ENCODE peak calls at places on chromosomes 7 and 10, in four cellular contexts. D, R, G and K are unnamed samples. For H3K4me1 and H3K36me3, the result is how much of the 10 kb centered on the place peaks cover.

GRCh38 chr7:45982132-45982531 is 61.1 kb upstream of the IGFBP3 start:
- DNase-seq in D (no peak), R (no peak), G (no peak), K (no peak)

GRCh38 chr10:68550747-68551411 is 9.3 kb upstream of the TET1 start:
- DNase-seq in D (peak), R (no peak), G (no peak), K (peak)

GRCh38 chr10:11145498-11145855 is 127.8 kb downstream of the CELF2 start:
- DNase-seq in D (no peak), R (no peak), G (peak), K (peak)

GRCh38 chr7:44162179-44162578 is 21.0 kb upstream of the MYL7 start:
- DNase-seq in D (no peak), R (no peak), G (no peak), K (no peak)

GRCh38 chr10:79185067-79185774 is 116.5 kb downstream of the ZMIZ1 start:
- DNase-seq in D (peak), R (no peak), G (no peak), K (no peak)

GRCh38 chr7:106916689-106917088 is 51.6 kb downstream of the PIK3CG start:
- DNase-seq in D (no peak), R (no peak), G (no peak), K (no peak)

GRCh38 chr7:17369686-17370426 is 71.4 kb downstream of the AHR start:
- DNase-seq in D (peak), R (no peak), G (no peak), K (no peak)

GRCh38 chr10:99966306-99966705 is 43.4 kb downstream of the DNMBP start:
- DNase-seq in D (no peak), R (no peak), G (no peak), K (no peak)

GRCh38 chr7:100483101-100483727 is 513 bp upstream of the NYAP1 start:
- DNase-seq in D (peak), R (peak), G (peak), K (peak)

GRCh38 chr10:75210193-75211006 is at the start of gene VDAC2:
- DNase-seq in D (peak), R (peak), G (peak), K (peak)

GRCh38 chr10:101042667-101043355 is 11.8 kb downstream of the SFXN3 start:
- DNase-seq in D (peak), R (peak), G (peak), K (peak)

GRCh38 chr10:28400176-28400575 is 97.3 kb upstream of the MPP7 start:
- DNase-seq in D (no peak), R (no peak), G (no peak), K (no peak)

GRCh38 chr7:103317009-103317408 is 19.8 kb downstream of the PMPCB start:
- DNase-seq in D (no peak), R (no peak), G (no peak), K (no peak)

GRCh38 chr10:16717617-16718395 is 99.4 kb downstream of the RSU1 start:
- DNase-seq in D (no peak), R (no peak), G (no peak), K (no peak)

GRCh38 chr7:53060066-53060465 is 24.6 kb downstream of the POM121L12 start:
- DNase-seq in D (no peak), R (no peak), G (no peak), K (no peak)

GRCh38 chr7:102432476-102433318 is 678 bp upstream of the ORAI2 start:
- DNase-seq in D (no peak), R (no peak), G (no peak), K (no peak)

GRCh38 chr7:35185908-35186731 is 67.8 kb downstream of the TBX20 start:
- DNase-seq in D (no peak), R (no peak), G (peak), K (no peak)

GRCh38 chr10:124557648-124558338 is 96.2 kb downstream of the LHPP start:
- DNase-seq in D (no peak), R (no peak), G (peak), K (no peak)

GRCh38 chr7:101707587-101707986 is 78.5 kb upstream of the MYL10 start:
- DNase-seq in D (no peak), R (no peak), G (no peak), K (no peak)

GRCh38 chr10:21495002-21495685 is 30.3 kb downstream of the SKIDA1 start:
- DNase-seq in D (peak), R (no peak), G (no peak), K (no peak)

GRCh38 chr7:33412336-33412735 is 283.0 kb downstream of the BBS9 start:
- DNase-seq in D (no peak), R (no peak), G (no peak), K (no peak)

GRCh38 chr7:22990588-22990949 is 23.4 kb downstream of the HYCC1 start:
- DNase-seq in D (no peak), R (no peak), G (no peak), K (no peak)

GRCh38 chr7:105664816-105665525 is 83.7 kb upstream of the EFCAB10 start:
- DNase-seq in D (peak), R (no peak), G (no peak), K (no peak)

GRCh38 chr10:124124123-124124768 is 30.8 kb upstream of the CHST15 start:
- DNase-seq in D (no peak), R (no peak), G (no peak), K (no peak)

GRCh38 chr7:16711730-16712129 is 41.8 kb upstream of the TSPAN13 start:
- DNase-seq in D (no peak), R (no peak), G (no peak), K (no peak)

GRCh38 chr7:1064581-1064980 is 20.2 kb downstream of the GPR146 start:
- DNase-seq in D (no peak), R (no peak), G (no peak), K (no peak)

GRCh38 chr7:1063361-1063760 is 19.0 kb downstream of the GPR146 start:
- DNase-seq in D (no peak), R (no peak), G (no peak), K (no peak)

GRCh38 chr7:1061180-1061579 is 16.8 kb downstream of the GPR146 start:
- DNase-seq in D (no peak), R (no peak), G (no peak), K (no peak)

GRCh38 chr7:1060315-1061080 is 16.2 kb downstream of the GPR146 start:
- DNase-seq in D (no peak), R (no peak), G (peak), K (no peak)

GRCh38 chr7:1062296-1063294 is 18.2 kb downstream of the GPR146 start:
- DNase-seq in D (no peak), R (no peak), G (no peak), K (no peak)
- H3K4me1 ChIP-seq in D (under half), R (under half), G (under half), K (under half)

GRCh38 chr7:128889121-128889520 is 21.4 kb downstream of the KCP start:
- DNase-seq in D (no peak), R (no peak), G (no peak), K (peak)

GRCh38 chr7:128891942-128892269 is 18.6 kb downstream of the KCP start:
- DNase-seq in D (no peak), R (no peak), G (no peak), K (no peak)

GRCh38 chr7:128888756-128889095 is 21.8 kb downstream of the KCP start:
- DNase-seq in D (no peak), R (no peak), G (no peak), K (no peak)

GRCh38 chr7:128891110-128891941 is 19.2 kb downstream of the KCP start:
- DNase-seq in D (no peak), R (no peak), G (no peak), K (peak)

DNA sequence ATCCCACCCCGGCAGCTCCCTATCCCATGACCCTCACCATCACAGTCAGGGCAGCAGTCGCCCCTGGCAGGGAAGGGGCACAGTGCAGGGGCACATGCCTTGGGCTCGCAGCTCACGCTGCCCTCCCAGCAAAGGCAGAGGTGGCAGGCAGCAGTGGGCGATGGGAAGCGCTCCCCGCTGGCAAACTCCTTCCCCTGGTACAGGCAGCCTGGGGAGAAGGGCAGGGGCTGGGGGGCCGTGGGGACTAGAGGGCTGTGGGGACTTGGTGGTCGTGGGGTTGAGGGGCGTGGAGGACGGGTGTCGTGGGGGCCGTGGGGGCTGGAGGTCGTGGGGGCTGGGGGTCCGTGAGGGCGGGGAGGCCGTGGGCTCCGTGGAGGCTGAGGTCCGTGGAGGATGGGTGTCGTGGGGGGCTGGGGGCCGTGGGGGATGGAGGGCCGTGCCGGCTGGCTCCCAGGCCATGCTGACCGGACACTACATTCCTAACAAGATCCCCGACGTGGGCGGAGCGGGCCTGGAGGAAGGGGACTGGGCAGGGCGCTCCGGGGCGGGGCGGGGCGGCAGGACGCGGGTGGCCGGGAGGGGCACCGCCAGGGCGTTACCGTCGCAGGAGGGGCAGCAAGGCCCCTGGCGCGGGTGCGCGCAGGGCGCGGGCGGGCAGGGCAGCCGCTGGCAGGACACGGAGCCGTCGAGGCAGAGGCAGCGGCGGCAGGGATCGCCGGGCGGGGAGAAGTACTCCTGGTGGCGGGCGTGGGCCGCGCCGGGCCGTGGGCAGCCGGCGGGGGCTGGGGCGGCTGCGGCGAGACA is 20.0 kb downstream of the KCP start:
- DNase-seq in D (no peak), R (no peak), G (no peak), K (no peak)
- H3K4me3 ChIP-seq in D (no peak), R (no peak), G (no peak), K (no peak)

DNA sequence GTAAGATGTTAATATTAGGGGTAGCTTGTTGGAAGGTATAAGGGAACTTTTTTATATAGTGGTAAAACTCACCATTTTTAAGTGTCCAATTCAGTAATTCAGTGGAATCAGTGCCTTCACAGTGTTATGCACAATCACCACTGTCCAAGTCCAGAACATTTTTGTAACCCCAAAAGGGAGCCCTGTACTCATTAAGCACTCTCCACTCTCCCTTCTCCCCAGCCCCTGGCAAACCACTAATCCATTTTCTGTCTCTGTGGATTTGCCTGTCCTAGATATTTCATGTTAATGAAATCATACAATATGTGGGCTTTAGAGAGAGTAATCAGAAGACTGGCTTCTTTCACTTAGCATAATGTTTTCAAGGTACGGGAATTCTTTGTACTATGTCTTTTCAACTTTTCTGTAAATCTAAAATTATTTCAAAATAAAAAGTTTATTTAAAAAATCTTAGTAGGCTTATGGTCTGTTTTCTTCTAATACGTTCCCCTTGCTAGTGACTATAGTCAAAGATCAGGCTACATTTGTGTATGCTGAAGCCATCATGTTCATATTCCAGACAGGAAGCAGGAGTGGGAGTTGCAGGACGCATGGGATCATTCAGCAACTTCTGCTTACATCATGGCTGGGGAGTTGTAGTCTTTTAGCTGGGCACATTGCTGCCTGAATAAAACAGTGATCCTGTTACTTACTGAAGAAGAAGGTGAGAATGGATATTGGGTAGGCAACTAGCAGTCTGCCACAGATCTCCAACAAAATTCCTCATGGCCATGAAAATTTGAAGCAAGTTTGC is 35.4 kb upstream of the TAX1BP1 start:
- DNase-seq in D (no peak), R (no peak), G (no peak), K (no peak)
- H3K36me3 ChIP-seq in D (under half), R (under half), G (under half), K (under half)

GRCh38 chr7:55022618-55022985 is 3.8 kb downstream of the EGFR start:
- DNase-seq in D (no peak), R (no peak), G (no peak), K (no peak)
- H3K4me1 ChIP-seq in D (under half), R (under half), G (under half), K (under half)

GRCh38 chr10:128161031-128161430 is 34.8 kb upstream of the MKI67 start:
- DNase-seq in D (no peak), R (no peak), G (no peak), K (no peak)

GRCh38 chr10:128160335-128160734 is 34.1 kb upstream of the MKI67 start:
- DNase-seq in D (no peak), R (no peak), G (no peak), K (no peak)

GRCh38 chr10:128152741-128153583 is 26.7 kb upstream of the MKI67 start:
- DNase-seq in D (no peak), R (no peak), G (no peak), K (no peak)

GRCh38 chr10:128156999-128157755 is 31.0 kb upstream of the MKI67 start:
- DNase-seq in D (peak), R (no peak), G (no peak), K (no peak)

DNA sequence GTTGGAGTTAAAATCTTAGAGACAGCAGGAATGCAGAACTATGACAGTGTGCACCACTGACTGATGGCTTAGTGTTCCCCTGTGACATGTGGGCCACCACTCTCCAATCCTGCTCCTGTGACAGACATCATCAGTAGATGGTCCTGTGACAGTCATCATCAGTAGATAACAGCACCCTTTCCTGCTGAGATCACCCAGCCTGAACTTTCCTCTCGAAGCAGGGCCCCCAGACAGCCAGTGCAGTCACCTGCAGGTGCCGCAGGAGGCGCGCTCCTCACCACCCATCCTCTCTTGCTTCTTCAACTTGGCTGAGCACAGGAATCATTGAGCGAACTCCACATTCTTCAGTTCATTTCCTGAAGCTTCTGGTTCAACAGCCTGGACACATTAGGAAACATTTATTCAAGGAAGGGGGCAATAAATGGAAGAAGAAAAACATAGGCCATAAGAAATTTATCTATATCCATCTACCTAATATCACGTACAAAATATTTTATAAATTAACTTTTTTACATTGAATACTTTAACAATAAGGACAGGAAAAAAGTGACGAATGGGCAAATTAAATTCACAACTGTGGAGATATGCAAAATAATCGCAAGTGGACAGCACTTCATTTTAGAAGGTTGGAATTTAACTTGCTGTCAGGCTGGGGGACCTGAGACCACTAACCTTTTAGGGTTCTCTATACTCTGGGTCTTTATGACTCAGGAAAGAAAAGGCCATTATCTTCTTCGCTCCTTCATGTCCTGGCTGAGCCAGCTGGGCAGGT is 32.0 kb upstream of the MKI67 start:
- DNase-seq in D (peak), R (no peak), G (no peak), K (no peak)
- H3K4me3 ChIP-seq in D (no peak), R (no peak), G (no peak), K (no peak)

GRCh38 chr7:158733220-158733519 is 28.6 kb upstream of the NCAPG2 start:
- DNase-seq in D (no peak), R (no peak), G (no peak), K (no peak)
- H3K36me3 ChIP-seq in D (under half), R (under half), G (under half), K (under half)

GRCh38 chr10:104501449-104501848 is 139.6 kb upstream of the SORCS3 start:
- DNase-seq in D (no peak), R (no peak), G (no peak), K (no peak)
- H3K4me1 ChIP-seq in D (under half), R (under half), G (under half), K (under half)

DNA sequence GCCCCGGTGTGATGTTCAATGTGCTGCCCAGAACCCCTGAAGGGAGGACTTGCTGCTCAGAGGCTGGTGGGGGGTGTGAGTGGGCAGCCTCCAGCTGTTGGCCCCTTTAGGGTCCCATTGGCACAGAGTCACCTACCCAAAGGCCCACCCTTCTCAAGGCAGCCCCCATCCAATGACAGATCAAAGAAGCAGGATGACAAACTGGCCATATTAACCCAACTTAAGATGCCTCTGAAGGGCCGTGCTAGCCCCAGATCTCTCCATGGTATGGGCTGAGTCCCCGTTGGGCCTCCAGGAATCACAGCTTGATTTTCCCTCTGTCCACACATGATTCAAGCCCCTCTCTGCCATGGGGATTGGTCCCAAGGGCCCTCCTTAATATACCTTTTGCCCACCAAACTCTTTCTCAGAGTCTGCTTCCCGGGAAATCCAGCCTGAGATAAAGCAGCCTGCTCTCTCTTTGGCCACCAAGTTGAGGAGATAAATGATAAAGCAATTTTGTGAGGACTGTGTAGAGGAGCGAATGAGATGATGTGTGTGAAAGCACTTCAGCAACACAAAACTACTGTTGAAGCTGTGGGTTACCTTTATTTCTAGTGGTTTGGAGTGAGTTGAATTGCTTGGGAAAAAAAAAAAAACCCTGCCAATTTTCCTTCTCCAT is 38.2 kb upstream of the C10orf71 start:
- DNase-seq in D (no peak), R (no peak), G (no peak), K (no peak)
- H3K4me3 ChIP-seq in D (no peak), R (no peak), G (no peak), K (no peak)